ENCODE peak calls at places on chromosomes 12 and 14, in seven cellular contexts. B is heart left ventricle; T is central memory CD4-positive, alpha-beta T cell; L is AG04449; O is hypothalamus; X is CD8-positive, alpha-beta memory T cell; C is MM.1S. E is an unnamed sample.
A peak's percentile ranks its signal among the peaks of the same experiment; 100 is the strongest.

GRCh38 chr12:65086236-65086635 is 34.9 kb downstream of the WIF1 start:
- DNase-seq in B (no peak), T (no peak), L (no peak), O (no peak), X (no peak), C (no peak), E (no peak)

GRCh38 chr12:70543444-70543843 is 93.8 kb downstream of the PTPRB start:
- DNase-seq in B (no peak), T (no peak), L (peak; percentile 96), O (no peak), X (no peak), C (no peak), E (no peak)

GRCh38 chr14:22536853-22537338 is 52.1 kb downstream of the DAD1 start:
- DNase-seq in B (no peak), T (peak; percentile 68), L (no peak), O (no peak), X (peak; percentile 70), C (no peak), E (peak; percentile 80)

GRCh38 chr14:102690509-102691286 is 86.6 kb upstream of the TRAF3 start:
- DNase-seq in B (no peak), T (no peak), L (no peak), O (no peak), X (no peak), C (no peak), E (no peak)

GRCh38 chr14:56117765-56118610 is at the start of gene PELI2:
- DNase-seq in B (peak; percentile 91), T (peak; percentile 91), L (no peak), O (no peak), X (peak; percentile 78), C (peak; percentile 48), E (peak; percentile 82)

GRCh38 chr14:30355431-30355913 is 203.5 kb upstream of the G2E3 start:
- DNase-seq in B (no peak), T (no peak), L (no peak), O (no peak), X (no peak), C (peak; percentile 45), E (no peak)

GRCh38 chr14:28407931-28408330 is 358.7 kb upstream of the FOXG1 start:
- DNase-seq in B (no peak), T (no peak), L (no peak), O (no peak), X (no peak), C (no peak), E (no peak)

GRCh38 chr12:3204143-3204542 is 127.0 kb downstream of the TSPAN9 start:
- DNase-seq in B (no peak), T (no peak), L (no peak), O (no peak), X (no peak), C (peak; percentile 16), E (no peak)

GRCh38 chr12:62859203-62859799 is 75.6 kb downstream of the PPM1H start:
- DNase-seq in B (no peak), T (no peak), L (no peak), O (no peak), X (no peak), C (no peak), E (no peak)

GRCh38 chr12:87690236-87690810 is 338.9 kb downstream of the C12orf50 start:
- DNase-seq in B (no peak), T (no peak), L (no peak), O (no peak), X (no peak), C (no peak), E (no peak)

GRCh38 chr12:108886873-108887629 is 7.2 kb downstream of the DAO start:
- DNase-seq in B (no peak), T (no peak), L (no peak), O (no peak), X (no peak), C (no peak), E (no peak)

GRCh38 chr14:77026930-77027537 is 1.5 kb downstream of the IRF2BPL start:
- DNase-seq in B (peak; percentile 73), T (peak; percentile 59), L (no peak), O (no peak), X (peak; percentile 51), C (no peak), E (peak; percentile 48)

GRCh38 chr12:44317651-44318126 is 481.8 kb downstream of the TMEM117 start:
- DNase-seq in B (no peak), T (no peak), L (peak; percentile 3), O (no peak), X (no peak), C (peak; percentile 57), E (peak; percentile 7)

GRCh38 chr12:95989504-95990123 is 6.5 kb downstream of the HAL start:
- DNase-seq in B (no peak), T (no peak), L (no peak), O (no peak), X (no peak), C (no peak), E (no peak)

GRCh38 chr12:3107071-3107583 is 29.9 kb downstream of the TSPAN9 start:
- DNase-seq in B (no peak), T (no peak), L (no peak), O (no peak), X (no peak), C (no peak), E (no peak)

GRCh38 chr12:97022831-97023230 is 115.8 kb downstream of the NEDD1 start:
- DNase-seq in B (no peak), T (no peak), L (no peak), O (no peak), X (no peak), C (no peak), E (no peak)